ENCODE peak calls at places on chromosomes 4 and X, in seven cellular contexts. B, F, D, A, C, N and U are unnamed samples.

GRCh38 chrX:28058906-28059305 is 77.7 kb upstream of the DCAF8L1 start:
- DNase-seq in B (peak; percentile 3), F (no peak), D (no peak), A (no peak), C (no peak), N (peak; percentile 28), U (no peak)

GRCh38 chr4:124955476-124955875 is 242.9 kb upstream of the ANKRD50 start:
- DNase-seq in B (no peak), F (no peak), D (no peak), A (no peak), C (no peak), N (no peak), U (no peak)

GRCh38 chrX:67607436-67607835 is 63.6 kb downstream of the AR start:
- DNase-seq in B (peak; percentile 53), F (peak; percentile 42), D (peak; percentile 59), A (no peak), C (no peak), N (no peak), U (no peak)

GRCh38 chr4:139887962-139888735 is 222.5 kb downstream of the MGST2 start:
- DNase-seq in B (no peak), F (no peak), D (no peak), A (peak; percentile 97), C (no peak), N (peak; percentile 26), U (peak; percentile 43)

GRCh38 chrX:148588649-148589310 is 88.4 kb downstream of the AFF2 start:
- DNase-seq in B (peak; percentile 49), F (no peak), D (peak; percentile 11), A (peak; percentile 38), C (no peak), N (no peak), U (no peak)

GRCh38 chr4:42676066-42676951 is 19.4 kb upstream of the ATP8A1 start:
- DNase-seq in B (no peak), F (no peak), D (peak; percentile 16), A (no peak), C (no peak), N (no peak), U (no peak)

GRCh38 chr4:156638332-156638731 is 333.3 kb downstream of the PDGFC start:
- DNase-seq in B (peak; percentile 57), F (no peak), D (peak; percentile 68), A (no peak), C (no peak), N (no peak), U (no peak)

GRCh38 chrX:49120104-49120503 is 3.4 kb downstream of the GPKOW start:
- DNase-seq in B (no peak), F (no peak), D (no peak), A (no peak), C (no peak), N (no peak), U (no peak)

GRCh38 chr4:77699731-77700210 is 94.2 kb downstream of the CXCL13 start:
- DNase-seq in B (peak; percentile 94), F (peak; percentile 93), D (peak; percentile 72), A (peak; percentile 80), C (no peak), N (peak; percentile 58), U (no peak)

GRCh38 chrX:82141942-82142341 is 940.0 kb downstream of the SH3BGRL start:
- DNase-seq in B (no peak), F (no peak), D (no peak), A (no peak), C (no peak), N (no peak), U (no peak)

GRCh38 chrX:41481264-41482109 is 34.3 kb downstream of the NYX start:
- DNase-seq in B (no peak), F (peak; percentile 12), D (peak; percentile 5), A (no peak), C (no peak), N (peak; percentile 45), U (peak; percentile 49)

GRCh38 chr4:77045490-77045889 is 30.3 kb downstream of the CCNI start:
- DNase-seq in B (peak; percentile 45), F (peak; percentile 32), D (no peak), A (no peak), C (no peak), N (peak; percentile 16), U (no peak)

GRCh38 chrX:54357414-54358377 is at the start of gene WNK3:
- DNase-seq in B (peak; percentile 83), F (peak; percentile 49), D (peak; percentile 14), A (peak; percentile 32), C (peak; percentile 38), N (peak; percentile 41), U (no peak)

GRCh38 chr4:134777626-134778025 is 576.0 kb upstream of the PABPC4L start:
- DNase-seq in B (peak; percentile 5), F (no peak), D (no peak), A (no peak), C (no peak), N (peak; percentile 15), U (no peak)

GRCh38 chrX:1212532-1212931 is at the start of gene CRLF2:
- DNase-seq in B (no peak), F (no peak), D (no peak), A (peak; percentile 29), C (no peak), N (peak; percentile 49), U (peak; percentile 86)

GRCh38 chrX:79366888-79367749 is at the start of gene ITM2A:
- DNase-seq in B (no peak), F (no peak), D (no peak), A (peak; percentile 19), C (no peak), N (no peak), U (peak; percentile 63)

DNA sequence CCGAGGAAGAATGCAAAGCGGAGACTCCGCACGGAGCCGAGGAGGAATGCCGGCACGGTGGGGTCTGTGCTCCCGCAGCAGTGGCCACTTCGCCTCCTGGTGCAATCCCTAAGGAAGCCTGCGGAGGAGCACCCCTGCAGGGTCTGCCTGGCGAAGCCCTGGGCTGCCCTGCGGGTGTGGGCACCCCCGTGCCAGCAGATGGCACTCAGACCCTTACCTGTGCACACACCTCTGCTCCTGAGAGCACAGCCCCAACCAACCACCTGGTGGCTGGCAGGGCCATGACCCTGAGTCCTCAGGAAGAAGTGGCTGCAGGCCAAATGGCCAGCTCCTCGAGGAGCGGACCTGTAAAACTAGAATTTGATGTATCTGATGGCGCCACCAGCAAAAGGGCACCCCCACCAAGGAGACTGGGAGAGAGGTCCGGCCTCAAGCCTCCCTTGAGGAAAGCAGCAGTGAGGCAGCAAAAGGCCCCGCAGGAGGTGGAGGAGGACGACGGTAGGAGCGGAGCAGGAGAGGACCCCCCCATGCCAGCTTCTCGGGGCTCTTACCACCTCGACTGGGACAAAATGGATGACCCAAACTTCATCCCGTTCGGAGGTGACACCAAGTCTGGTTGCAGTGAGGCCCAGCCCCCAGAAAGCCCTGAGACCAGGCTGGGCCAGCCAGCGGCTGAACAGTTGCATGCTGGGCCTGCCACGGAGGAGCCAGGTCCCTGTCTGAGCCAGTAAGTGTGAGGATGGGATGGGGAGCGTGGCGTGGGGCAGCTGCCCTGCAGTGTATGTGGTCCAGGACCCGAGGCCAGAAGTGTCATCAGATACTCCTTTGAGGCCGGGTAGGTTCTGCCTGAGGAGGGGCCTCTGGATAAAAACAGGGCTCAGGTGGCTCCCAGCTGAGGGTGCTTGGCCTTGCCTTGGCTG is 7.0 kb downstream of the TACC3 start:
- DNase-seq in B (no peak), F (no peak), D (no peak), A (no peak), C (no peak), N (no peak), U (no peak)
- TF ChIP-seq CTCF in B (peak; percentile 18), F (no peak), D (no peak), A (peak; percentile 10), C (no peak), N (no peak), U (no peak)

DNA sequence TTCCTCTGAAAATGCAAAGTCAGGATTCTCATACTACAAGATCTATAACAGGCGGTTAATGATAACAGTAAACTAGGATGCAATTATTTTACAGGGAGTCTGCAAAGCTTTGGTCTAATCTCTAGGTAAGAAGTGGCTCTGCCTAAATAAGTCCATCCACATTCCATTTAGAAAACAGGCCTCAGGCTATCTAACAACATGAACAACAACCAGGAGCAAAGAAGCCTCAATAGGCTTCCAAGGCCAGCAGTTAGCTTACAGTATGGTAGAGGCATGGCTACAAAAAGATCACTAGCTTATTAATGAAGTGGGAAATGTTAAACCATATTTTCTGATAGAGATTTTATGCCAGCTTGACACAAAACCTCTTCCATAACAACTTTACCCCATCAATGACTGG is 6.4 kb downstream of the MAB21L2 start:
- DNase-seq in B (no peak), F (no peak), D (no peak), A (no peak), C (no peak), N (no peak), U (no peak)
- H3K4me3 ChIP-seq in B (no peak overlapping the region), F (no peak overlapping the region), D (no peak overlapping the region), A (no peak overlapping the region), C (no peak overlapping the region), N (no peak overlapping the region), U (no peak overlapping the region)

DNA sequence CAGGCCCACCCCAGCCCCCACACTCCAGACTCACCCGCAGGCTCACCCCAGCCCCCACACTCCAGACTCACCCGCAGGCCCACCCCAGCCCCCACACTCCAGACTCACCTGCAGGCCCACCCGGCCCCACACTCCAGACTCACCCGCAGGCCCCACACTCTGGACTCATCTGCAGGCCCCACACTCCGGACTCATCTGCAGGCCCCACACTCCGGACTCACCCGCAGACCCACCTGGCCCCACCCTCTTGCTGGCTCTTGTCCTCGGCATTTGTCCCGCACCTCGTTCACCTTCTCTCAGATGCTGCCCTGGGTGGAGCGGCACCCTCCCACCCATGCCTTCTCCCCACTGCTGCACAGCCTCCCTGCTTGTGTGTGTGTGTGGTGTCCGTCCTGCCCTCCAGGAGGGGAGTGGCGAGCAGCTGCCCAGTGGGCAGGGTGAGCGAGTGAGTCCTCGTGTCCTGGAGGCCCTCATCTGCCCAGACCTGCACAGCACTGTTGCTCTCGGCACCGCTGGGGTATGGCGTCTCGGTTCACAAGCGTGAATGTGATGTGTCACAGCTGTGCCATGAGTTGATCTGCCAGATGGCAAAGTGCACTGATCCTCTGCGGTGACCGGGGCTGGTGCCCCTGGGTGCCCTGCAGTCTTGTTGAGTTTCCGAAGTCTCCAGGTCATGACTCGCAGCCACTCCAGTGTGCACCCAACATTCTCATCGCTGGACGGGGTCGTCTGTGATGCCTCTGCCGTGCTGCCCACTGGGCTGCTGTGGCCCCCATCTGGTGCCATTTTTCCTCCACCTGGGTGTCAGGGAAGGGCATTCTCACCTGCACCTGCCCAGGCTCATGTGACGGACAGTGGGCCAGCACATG is 27.7 kb downstream of the MAEA start:
- DNase-seq in B (no peak), F (no peak), D (no peak), A (no peak), C (no peak), N (no peak), U (no peak)
- TF ChIP-seq CTCF in B (no peak), F (no peak), D (no peak), A (no peak), C (no peak), N (no peak), U (no peak)

DNA sequence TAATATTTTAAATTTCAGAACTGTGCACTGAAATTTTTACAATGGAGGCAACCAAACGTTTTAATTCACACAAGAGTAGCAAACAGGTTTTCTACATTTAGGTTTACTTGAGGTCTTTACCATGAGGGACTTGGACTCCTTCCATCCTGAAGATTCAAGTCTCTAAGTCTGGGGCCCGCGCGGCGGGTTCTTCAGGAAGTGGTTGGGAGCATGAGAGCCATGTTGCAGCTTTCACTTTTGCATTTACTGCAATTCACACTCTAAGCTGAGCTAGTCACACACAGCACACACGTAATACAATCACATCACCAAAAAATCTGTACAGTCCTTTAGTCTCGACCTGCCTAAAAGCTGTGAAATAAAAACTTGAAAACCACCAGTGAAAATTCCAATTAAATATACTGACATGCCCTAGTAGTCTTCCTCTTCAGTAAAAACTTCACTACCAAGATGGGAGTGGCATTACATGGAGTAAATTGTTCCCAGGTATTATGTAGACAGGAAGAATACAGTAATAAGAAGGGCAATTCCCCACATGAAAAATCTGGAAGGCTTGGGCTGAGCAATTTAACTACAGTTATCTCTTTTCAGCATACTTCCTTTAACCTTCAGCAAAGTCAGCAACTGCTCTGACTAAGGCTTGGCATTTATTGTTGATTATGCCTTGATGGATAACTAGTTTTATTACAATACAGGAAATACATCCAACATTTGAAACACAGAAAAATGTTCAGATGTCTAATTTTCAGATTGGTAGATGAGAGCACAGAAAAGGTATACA is 571.1 kb upstream of the DIPK2B start:
- DNase-seq in B (peak; percentile 77), F (peak; percentile 86), D (peak; percentile 63), A (peak; percentile 59), C (no peak), N (peak; percentile 64), U (peak; percentile 70)
- H3K4me3 ChIP-seq in B (peak overlapping the region; percentile 69), F (peak overlapping the region; percentile 79), D (peak overlapping the region; percentile 67), A (peak overlapping the region; percentile 59), C (peak overlapping the region; percentile 70), N (peak overlapping the region; percentile 87), U (peak overlapping the region; percentile 13)